ENCODE peak calls at places on chromosome 17, in six cellular contexts. O is heart right ventricle; C is CD8-positive, alpha-beta memory T cell; L is Caco-2; K is H9; W is tibial artery. M is an unnamed sample. For H3K27me3, the result is how much of the 10 kb centered on the place peaks cover.

GRCh38 chr17:918102-918740 is 61.4 kb downstream of the NXN start:
- DNase-seq in O (no peak), C (no peak), L (no peak), K (no peak), W (no peak), M (no peak)

GRCh38 chr17:56939869-56940484 is 20.9 kb downstream of the COIL start:
- DNase-seq in O (no peak), C (peak), L (no peak), K (no peak), W (no peak), M (no peak)

GRCh38 chr17:63531022-63531965 is 8.1 kb downstream of the KCNH6 start:
- DNase-seq in O (no peak), C (no peak), L (no peak), K (no peak), W (no peak), M (no peak)

GRCh38 chr17:9208381-9208780 is 187.1 kb downstream of the NTN1 start:
- DNase-seq in O (no peak), C (no peak), L (no peak), K (peak), W (no peak), M (no peak)

GRCh38 chr17:19766016-19766415 is 17.9 kb upstream of the ALDH3A1 start:
- DNase-seq in O (no peak), C (no peak), L (no peak), K (no peak), W (no peak), M (no peak)

GRCh38 chr17:48751172-48751571 is 22.6 kb upstream of the HOXB13 start:
- DNase-seq in O (no peak), C (no peak), L (no peak), K (no peak), W (no peak), M (no peak)

GRCh38 chr17:50645748-50646682 is 11.3 kb downstream of the ABCC3 start:
- DNase-seq in O (no peak), C (no peak), L (no peak), K (no peak), W (no peak), M (no peak)

GRCh38 chr17:51200295-51200694 is 34.1 kb downstream of the NME2 start:
- DNase-seq in O (no peak), C (peak), L (no peak), K (no peak), W (no peak), M (no peak)

GRCh38 chr17:61478026-61478789 is 26.0 kb downstream of the TBX4 start:
- DNase-seq in O (no peak), C (no peak), L (peak), K (peak), W (no peak), M (no peak)

GRCh38 chr17:61495161-61495857 is 43.1 kb downstream of the TBX4 start:
- DNase-seq in O (no peak), C (no peak), L (no peak), K (no peak), W (no peak), M (no peak)

GRCh38 chr17:82892869-82893565 is 53.2 kb upstream of the ZNF750 start:
- DNase-seq in O (peak), C (peak), L (no peak), K (no peak), W (no peak), M (no peak)

GRCh38 chr17:66549312-66549705 is 246.9 kb downstream of the PRKCA start:
- DNase-seq in O (no peak), C (no peak), L (no peak), K (peak), W (no peak), M (no peak)

GRCh38 chr17:82787081-82787848 is 35.4 kb downstream of the TBCD start:
- DNase-seq in O (no peak), C (no peak), L (no peak), K (no peak), W (peak), M (no peak)

GRCh38 chr17:50177983-50178834 is 12.4 kb downstream of the SGCA start:
- DNase-seq in O (peak), C (peak), L (peak), K (peak), W (peak), M (peak)

GRCh38 chr17:4154201-4154600 is 11.2 kb downstream of the CYB5D2 start:
- DNase-seq in O (no peak), C (no peak), L (no peak), K (no peak), W (no peak), M (no peak)

GRCh38 chr17:81110488-81111040 is 54.7 kb upstream of the PVALEF start:
- DNase-seq in O (no peak), C (no peak), L (no peak), K (no peak), W (no peak), M (no peak)

GRCh38 chr17:79547586-79547985 is 63.3 kb downstream of the RBFOX3 start:
- DNase-seq in O (no peak), C (no peak), L (no peak), K (no peak), W (no peak), M (no peak)

GRCh38 chr17:32388613-32389459 is 38.9 kb downstream of the ZNF207 start:
- DNase-seq in O (no peak), C (no peak), L (no peak), K (no peak), W (no peak), M (no peak)

GRCh38 chr17:65987988-65988387 is 203.9 kb downstream of the CEP112 start:
- DNase-seq in O (no peak), C (no peak), L (no peak), K (peak), W (no peak), M (peak)

GRCh38 chr17:61426482-61427304 is 25.5 kb upstream of the TBX4 start:
- DNase-seq in O (no peak), C (no peak), L (peak), K (no peak), W (no peak), M (no peak)

GRCh38 chr17:48215583-48216139 is 108.1 kb downstream of the SNX11 start:
- DNase-seq in O (no peak), C (no peak), L (peak), K (peak), W (no peak), M (peak)

GRCh38 chr17:64547354-64547753 is 40.6 kb downstream of the CEP95 start:
- DNase-seq in O (no peak), C (no peak), L (no peak), K (peak), W (no peak), M (no peak)

GRCh38 chr17:50272711-50273653 is 1.3 kb upstream of the TMEM92 start:
- DNase-seq in O (peak), C (peak), L (peak), K (peak), W (peak), M (no peak)

GRCh38 chr17:36816214-36816613 is 121.1 kb upstream of the LHX1 start:
- DNase-seq in O (no peak), C (no peak), L (no peak), K (no peak), W (no peak), M (no peak)

GRCh38 chr17:36812762-36813161 is 124.5 kb upstream of the LHX1 start:
- DNase-seq in O (no peak), C (no peak), L (no peak), K (no peak), W (no peak), M (peak)

GRCh38 chr17:36813357-36813756 is 123.9 kb upstream of the LHX1 start:
- DNase-seq in O (no peak), C (no peak), L (no peak), K (peak), W (no peak), M (no peak)

GRCh38 chr17:36814958-36815357 is 122.3 kb upstream of the LHX1 start:
- DNase-seq in O (no peak), C (no peak), L (no peak), K (no peak), W (no peak), M (no peak)

GRCh38 chr17:36813957-36814356 is 123.3 kb upstream of the LHX1 start:
- DNase-seq in O (no peak), C (no peak), L (no peak), K (no peak), W (no peak), M (no peak)
- H3K27me3 ChIP-seq in O (half or more), C (under half), L (under half), K (under half), W (half or more), M (under half)

GRCh38 chr17:74339537-74340195 is 13.6 kb downstream of the KIF19 start:
- DNase-seq in O (no peak), C (no peak), L (no peak), K (no peak), W (no peak), M (no peak)
- H3K27me3 ChIP-seq in O (under half), C (under half), L (under half), K (under half), W (half or more), M (under half)

DNA sequence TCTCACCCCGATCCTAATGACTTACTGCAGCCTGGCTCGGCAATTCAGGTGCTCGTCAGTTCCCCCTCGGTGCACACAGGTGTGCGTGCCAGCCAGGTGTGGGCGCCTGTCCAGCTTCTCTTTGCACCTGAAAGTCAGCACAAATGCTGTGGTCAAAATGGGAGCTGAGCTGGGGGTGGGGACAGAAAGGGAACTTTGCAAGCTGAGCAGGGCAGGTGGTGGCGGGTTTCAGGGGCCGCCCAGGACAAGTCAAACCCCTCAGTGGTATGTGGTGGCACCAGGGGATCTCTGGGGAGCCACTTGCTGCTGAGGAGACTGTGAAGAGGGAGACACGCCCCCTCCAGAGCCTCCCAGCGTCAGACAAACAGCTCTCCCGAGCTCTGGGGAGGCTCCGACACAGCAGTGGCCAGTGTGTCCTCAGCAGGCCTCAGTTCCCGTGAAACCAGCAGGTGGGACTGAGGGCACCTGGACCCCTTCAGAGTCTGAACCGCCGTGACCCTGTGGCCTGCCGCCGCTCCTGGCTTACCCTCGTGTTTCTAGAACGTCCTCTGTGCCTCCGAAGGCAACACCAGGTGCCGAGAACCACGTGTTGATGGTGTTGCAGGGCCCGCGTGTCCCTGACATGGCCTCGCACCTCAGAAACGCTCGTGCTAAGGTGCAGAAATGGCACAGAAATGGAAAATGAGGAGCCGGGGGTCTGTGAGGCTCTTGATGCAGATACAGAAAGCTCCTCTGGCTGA is 233.5 kb upstream of the TNRC6C start:
- DNase-seq in O (no peak), C (no peak), L (no peak), K (peak), W (no peak), M (no peak)
- H3K27me3 ChIP-seq in O (under half), C (under half), L (under half), K (under half), W (under half), M (under half)

DNA sequence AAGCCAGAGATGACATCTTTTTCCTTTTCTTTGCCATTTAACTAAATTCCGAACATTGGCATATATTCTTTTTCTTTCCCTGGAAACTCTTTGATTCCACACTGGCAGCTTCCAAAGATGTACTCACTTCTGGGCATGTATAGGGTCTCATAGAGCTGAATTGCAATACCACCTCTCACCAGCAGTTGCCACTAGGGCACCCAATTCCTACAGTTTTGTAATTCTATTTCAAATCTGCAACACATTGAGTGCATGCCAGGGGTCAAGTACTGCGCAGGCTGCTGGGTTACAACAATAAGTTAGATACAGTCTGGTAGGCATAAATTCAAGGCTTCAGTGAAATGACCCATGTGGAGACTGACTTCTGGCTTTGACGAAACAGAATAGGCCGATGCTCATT is 208.8 kb upstream of the NLRP1 start:
- DNase-seq in O (no peak), C (no peak), L (no peak), K (no peak), W (no peak), M (no peak)
- H3K27me3 ChIP-seq in O (under half), C (under half), L (under half), K (under half), W (under half), M (under half)

GRCh38 chr17:2724783-2725164 is 13.2 kb upstream of the CLUH start:
- DNase-seq in O (peak), C (no peak), L (peak), K (peak), W (no peak), M (peak)
- H3K27me3 ChIP-seq in O (under half), C (under half), L (under half), K (under half), W (half or more), M (under half)

GRCh38 chr17:30922235-30922993 is 669 bp downstream of the ADAP2 start:
- DNase-seq in O (peak), C (no peak), L (no peak), K (peak), W (no peak), M (no peak)

GRCh38 chr17:30917050-30917449 is 4.7 kb upstream of the ADAP2 start:
- DNase-seq in O (no peak), C (no peak), L (no peak), K (no peak), W (no peak), M (no peak)

GRCh38 chr17:30920683-30921543 is 832 bp upstream of the ADAP2 start:
- DNase-seq in O (no peak), C (no peak), L (no peak), K (no peak), W (no peak), M (no peak)

GRCh38 chr17:30921544-30922196 is at the start of gene ADAP2:
- DNase-seq in O (peak), C (no peak), L (peak), K (peak), W (peak), M (peak)

DNA sequence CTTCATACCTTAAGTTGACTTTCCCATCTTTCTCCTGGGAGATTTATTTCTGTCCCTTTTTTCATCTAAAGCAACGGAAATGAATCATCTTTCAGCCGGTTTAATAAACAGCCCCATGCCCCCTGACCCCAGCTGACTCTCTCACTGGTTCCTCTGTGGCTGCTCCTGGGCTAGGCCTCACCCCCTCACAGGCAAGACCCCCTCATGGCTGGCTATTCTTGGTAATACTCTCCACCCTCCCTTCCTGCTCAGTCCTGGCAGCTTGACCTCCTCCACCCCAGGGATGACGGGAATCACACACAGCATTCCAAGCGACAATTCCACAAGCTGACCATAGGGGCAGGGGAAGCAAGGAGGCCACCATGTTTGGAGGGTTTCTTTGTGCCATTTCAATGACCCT is 1.5 kb upstream of the ADAP2 start:
- DNase-seq in O (peak), C (no peak), L (no peak), K (peak), W (no peak), M (no peak)
- H3K27me3 ChIP-seq in O (under half), C (under half), L (under half), K (under half), W (under half), M (under half)

GRCh38 chr17:8062435-8062806 is 23.6 kb downstream of the ALOX15B start:
- DNase-seq in O (no peak), C (no peak), L (no peak), K (no peak), W (no peak), M (no peak)
- H3K27me3 ChIP-seq in O (half or more), C (under half), L (under half), K (under half), W (half or more), M (under half)

GRCh38 chr17:74635418-74635817 is 11.9 kb upstream of the CD300E start:
- DNase-seq in O (no peak), C (no peak), L (no peak), K (no peak), W (no peak), M (no peak)

GRCh38 chr17:74639704-74640142 is 16.2 kb upstream of the CD300E start:
- DNase-seq in O (no peak), C (no peak), L (no peak), K (no peak), W (peak), M (no peak)

GRCh38 chr17:74633261-74633783 is 9.8 kb upstream of the CD300E start:
- DNase-seq in O (no peak), C (no peak), L (no peak), K (no peak), W (no peak), M (no peak)

GRCh38 chr17:74637912-74638311 is 14.4 kb upstream of the CD300E start:
- DNase-seq in O (no peak), C (no peak), L (no peak), K (no peak), W (no peak), M (no peak)

GRCh38 chr17:74637265-74637664 is 13.7 kb upstream of the CD300E start:
- DNase-seq in O (no peak), C (no peak), L (no peak), K (no peak), W (no peak), M (no peak)
- H3K27me3 ChIP-seq in O (half or more), C (under half), L (under half), K (under half), W (under half), M (under half)

DNA sequence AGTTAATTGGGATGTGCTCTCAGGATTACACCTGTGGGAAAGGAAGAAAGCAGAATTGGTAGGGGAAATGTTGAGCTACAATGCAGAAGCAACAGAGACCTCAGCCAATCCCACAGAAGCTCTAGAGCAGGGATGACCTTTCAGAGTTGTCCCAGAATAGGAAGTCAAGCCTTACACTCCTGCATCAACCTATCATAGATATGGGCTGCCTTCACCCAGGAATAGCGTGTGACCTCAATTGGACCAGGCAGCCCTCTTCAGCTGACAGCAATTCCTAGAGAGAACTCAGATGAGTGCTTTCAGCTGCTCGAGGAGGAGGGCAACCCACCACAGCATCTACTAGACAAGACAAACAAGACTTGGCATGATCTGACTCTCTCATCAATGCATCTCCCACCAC is 189.7 kb downstream of the TMEM132E start:
- DNase-seq in O (no peak), C (no peak), L (no peak), K (no peak), W (no peak), M (no peak)
- H3K27me3 ChIP-seq in O (under half), C (under half), L (under half), K (under half), W (under half), M (under half)

M was measured in HAP-1.